ENCODE peak calls at places on chromosomes 3 and 15, in nine cellular contexts. I, S, Y, V, T, Q, N, D and G are unnamed samples.

GRCh38 chr3:14581334-14582072 is 41.4 kb upstream of the GRIP2 start:
- DNase-seq in I (no peak), S (no peak), Y (no peak), V (no peak), T (no peak), Q (no peak), N (no peak), D (no peak), G (no peak)

GRCh38 chr3:106881177-106881576 is 496.1 kb upstream of the CCDC54 start:
- DNase-seq in I (no peak), S (no peak), Y (no peak), V (no peak), T (no peak), Q (no peak), N (no peak), D (no peak), G (no peak)

GRCh38 chr3:133042778-133043177 is 4.6 kb downstream of the TMEM108 start:
- DNase-seq in I (no peak), S (peak), Y (no peak), V (no peak), T (no peak), Q (no peak), N (no peak), D (no peak), G (no peak)

GRCh38 chr3:111915905-111916304 is 56.8 kb downstream of the PHLDB2 start:
- DNase-seq in I (no peak), S (no peak), Y (no peak), V (no peak), T (no peak), Q (no peak), N (no peak), D (no peak), G (no peak)

GRCh38 chr3:71466483-71466882 is 117.0 kb downstream of the FOXP1 start:
- DNase-seq in I (peak), S (no peak), Y (no peak), V (no peak), T (no peak), Q (no peak), N (no peak), D (no peak), G (peak)

GRCh38 chr3:17340261-17340660 is 402.2 kb downstream of the TBC1D5 start:
- DNase-seq in I (no peak), S (no peak), Y (no peak), V (no peak), T (no peak), Q (no peak), N (no peak), D (no peak), G (no peak)

GRCh38 chr3:115691964-115692363 is 68.7 kb downstream of the GAP43 start:
- DNase-seq in I (no peak), S (no peak), Y (no peak), V (no peak), T (no peak), Q (no peak), N (no peak), D (no peak), G (no peak)

GRCh38 chr15:61907753-61908086 is 152.5 kb downstream of the VPS13C start:
- DNase-seq in I (no peak), S (no peak), Y (no peak), V (no peak), T (no peak), Q (no peak), N (no peak), D (no peak), G (no peak)

GRCh38 chr3:166270428-166270827 is 433.2 kb upstream of the BCHE start:
- DNase-seq in I (no peak), S (peak), Y (no peak), V (no peak), T (no peak), Q (no peak), N (no peak), D (no peak), G (no peak)

GRCh38 chr3:45026038-45026437 is at the start of gene CLEC3B:
- DNase-seq in I (peak), S (peak), Y (no peak), V (no peak), T (no peak), Q (peak), N (peak), D (no peak), G (no peak)

GRCh38 chr15:74131618-74132191 is 1.3 kb downstream of the ISLR2 start:
- DNase-seq in I (no peak), S (no peak), Y (no peak), V (no peak), T (no peak), Q (no peak), N (no peak), D (no peak), G (no peak)

GRCh38 chr3:153897025-153897723 is 224.0 kb upstream of the ARHGEF26 start:
- DNase-seq in I (no peak), S (no peak), Y (no peak), V (no peak), T (no peak), Q (no peak), N (no peak), D (no peak), G (no peak)

GRCh38 chr3:178777718-178778411 is 241.6 kb downstream of the KCNMB2 start:
- DNase-seq in I (peak), S (peak), Y (no peak), V (no peak), T (no peak), Q (no peak), N (no peak), D (no peak), G (no peak)

GRCh38 chr15:81948751-81949150 is 97.1 kb downstream of the MEX3B start:
- DNase-seq in I (peak), S (peak), Y (no peak), V (no peak), T (no peak), Q (no peak), N (no peak), D (no peak), G (no peak)

GRCh38 chr3:51340989-51341636 is 44.0 kb upstream of the MANF start:
- DNase-seq in I (no peak), S (peak), Y (no peak), V (no peak), T (no peak), Q (no peak), N (peak), D (no peak), G (no peak)
- H3K27ac ChIP-seq in I (peak), S (peak), Y (no peak), V (no peak), T (no peak), Q (no peak), N (peak), D (no peak), G (peak)

DNA sequence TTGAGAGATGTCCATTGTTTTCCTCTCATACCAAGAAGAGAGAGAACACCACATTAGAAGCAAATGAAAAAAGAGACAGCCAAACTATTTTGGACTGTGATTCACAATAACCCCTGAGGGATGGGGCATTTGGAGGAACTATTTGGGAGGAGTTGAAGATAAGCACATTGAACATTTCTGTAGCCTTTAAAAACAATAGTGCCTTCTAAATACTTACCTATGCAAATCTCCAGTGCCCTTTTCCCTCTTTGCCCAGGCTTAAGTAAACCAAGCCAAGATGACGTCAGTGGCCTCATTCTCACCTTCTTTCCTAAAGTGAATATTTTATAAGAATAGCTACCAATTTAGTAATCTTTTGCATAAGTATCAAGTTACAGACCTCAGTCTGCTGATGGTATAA is 89.7 kb upstream of the COL8A1 start:
- DNase-seq in I (no peak), S (no peak), Y (no peak), V (no peak), T (no peak), Q (no peak), N (no peak), D (no peak), G (no peak)
- H3K27ac ChIP-seq in I (no peak), S (no peak), Y (no peak), V (no peak), T (no peak), Q (no peak), N (no peak), D (no peak), G (no peak)

DNA sequence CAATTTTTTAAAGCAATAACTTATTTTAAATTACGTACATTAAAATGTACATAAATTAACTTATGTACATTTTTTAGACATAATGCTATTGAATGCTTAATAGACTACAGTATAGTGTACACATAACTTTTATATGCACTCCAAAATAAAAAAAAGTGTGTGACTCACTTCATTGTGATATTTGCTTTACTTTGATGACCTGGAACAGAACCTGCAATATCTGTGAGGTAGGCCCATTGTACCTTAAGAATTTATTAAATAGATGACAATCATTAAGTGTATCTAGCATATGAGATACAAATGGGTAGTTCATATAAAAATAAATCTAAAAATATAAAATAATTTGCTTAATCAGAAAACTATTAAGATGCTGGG is 276.7 kb downstream of the NFKBIZ start:
- DNase-seq in I (no peak), S (no peak), Y (no peak), V (no peak), T (no peak), Q (no peak), N (no peak), D (no peak), G (no peak)
- H3K27ac ChIP-seq in I (no peak), S (no peak), Y (no peak), V (no peak), T (no peak), Q (no peak), N (no peak), D (no peak), G (no peak)

DNA sequence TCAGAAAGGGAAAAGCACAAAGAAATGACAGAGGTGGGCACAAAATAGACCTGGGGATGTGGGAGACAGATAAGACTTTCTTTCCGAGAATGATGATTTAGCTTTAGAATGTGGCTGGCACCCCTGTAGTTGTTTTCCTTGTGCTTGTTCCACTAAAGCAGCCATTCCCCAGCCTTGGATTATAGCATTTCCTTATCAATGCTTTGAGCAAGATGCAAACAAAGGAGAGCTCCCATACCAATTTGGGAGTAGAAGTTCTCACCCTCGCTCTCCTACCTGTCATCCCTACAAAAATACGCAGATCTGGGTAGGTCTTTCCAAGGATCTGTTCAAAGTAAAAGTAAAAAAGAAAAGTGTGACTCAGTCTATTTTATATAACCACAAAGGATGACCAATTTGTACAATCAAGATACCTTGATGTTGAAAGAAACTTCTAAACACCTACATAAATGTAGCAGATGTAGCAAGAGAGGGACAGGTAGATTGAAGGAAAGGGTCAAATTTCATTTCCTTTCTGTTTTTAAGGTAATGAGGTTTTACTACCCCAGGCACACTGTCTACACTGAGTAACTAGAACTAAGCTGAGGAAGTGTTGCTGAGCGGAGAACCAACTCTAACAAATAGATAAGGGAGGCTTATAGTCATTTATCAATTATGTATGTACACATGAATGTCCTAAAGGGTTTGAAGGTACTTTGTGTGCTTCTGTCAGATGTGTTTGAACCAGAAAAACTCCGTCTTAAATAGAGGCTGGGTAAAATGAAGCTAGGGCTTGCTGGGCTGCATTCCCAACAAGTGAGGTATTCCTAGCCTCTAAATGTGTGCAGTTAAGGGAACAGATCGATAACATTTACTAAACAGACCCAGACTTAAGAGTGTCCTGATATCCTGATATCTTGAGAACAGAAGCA is 91.1 kb upstream of the LRRN1 start:
- DNase-seq in I (no peak), S (no peak), Y (no peak), V (no peak), T (no peak), Q (no peak), N (no peak), D (no peak), G (peak)
- H3K27ac ChIP-seq in I (no peak), S (no peak), Y (no peak), V (no peak), T (no peak), Q (no peak), N (no peak), D (no peak), G (no peak)

DNA sequence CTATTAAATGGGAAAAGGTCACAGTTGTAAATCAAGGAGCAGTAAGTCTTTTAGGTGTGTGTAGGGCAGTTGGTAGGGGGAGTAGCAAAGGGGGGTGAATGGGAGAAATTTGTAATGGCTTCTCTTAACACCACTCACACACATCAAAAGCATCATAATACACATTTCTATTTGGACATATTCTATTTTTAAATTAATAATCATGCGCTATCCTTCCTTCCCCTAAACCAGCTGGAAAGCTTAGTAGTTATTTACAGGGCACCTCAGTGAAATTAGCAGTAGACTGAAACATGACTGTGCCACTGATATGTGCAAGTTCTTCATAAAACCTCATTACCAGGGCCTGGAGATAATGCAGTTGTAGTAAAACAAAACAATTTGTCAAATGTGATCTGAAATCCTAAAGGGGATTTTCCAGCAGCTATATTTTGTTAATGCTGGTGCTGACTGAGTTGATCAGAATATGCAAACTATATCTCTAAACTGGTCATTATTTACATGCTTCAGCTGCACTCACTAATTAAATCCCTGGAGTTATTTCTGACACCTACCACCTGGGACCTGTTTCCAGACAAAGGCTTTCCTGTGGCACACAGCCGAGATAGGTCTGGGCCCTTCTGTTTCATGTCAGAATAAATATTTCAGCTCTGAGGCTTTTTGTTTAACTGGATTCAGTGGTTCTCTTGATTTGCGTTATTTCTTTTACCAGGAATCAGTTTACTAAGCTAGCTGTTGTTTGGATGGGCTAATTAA is 90.0 kb downstream of the B3GALNT1 start:
- DNase-seq in I (no peak), S (no peak), Y (no peak), V (no peak), T (no peak), Q (no peak), N (no peak), D (no peak), G (no peak)
- H3K27ac ChIP-seq in I (no peak), S (no peak), Y (no peak), V (no peak), T (no peak), Q (no peak), N (no peak), D (no peak), G (no peak)

GRCh38 chr3:51622402-51622801 is 48.6 kb upstream of the TEX264 start:
- DNase-seq in I (no peak), S (peak), Y (no peak), V (no peak), T (no peak), Q (no peak), N (no peak), D (no peak), G (no peak)
- H3K27ac ChIP-seq in I (no peak), S (no peak), Y (no peak), V (no peak), T (no peak), Q (no peak), N (no peak), D (no peak), G (no peak)

DNA sequence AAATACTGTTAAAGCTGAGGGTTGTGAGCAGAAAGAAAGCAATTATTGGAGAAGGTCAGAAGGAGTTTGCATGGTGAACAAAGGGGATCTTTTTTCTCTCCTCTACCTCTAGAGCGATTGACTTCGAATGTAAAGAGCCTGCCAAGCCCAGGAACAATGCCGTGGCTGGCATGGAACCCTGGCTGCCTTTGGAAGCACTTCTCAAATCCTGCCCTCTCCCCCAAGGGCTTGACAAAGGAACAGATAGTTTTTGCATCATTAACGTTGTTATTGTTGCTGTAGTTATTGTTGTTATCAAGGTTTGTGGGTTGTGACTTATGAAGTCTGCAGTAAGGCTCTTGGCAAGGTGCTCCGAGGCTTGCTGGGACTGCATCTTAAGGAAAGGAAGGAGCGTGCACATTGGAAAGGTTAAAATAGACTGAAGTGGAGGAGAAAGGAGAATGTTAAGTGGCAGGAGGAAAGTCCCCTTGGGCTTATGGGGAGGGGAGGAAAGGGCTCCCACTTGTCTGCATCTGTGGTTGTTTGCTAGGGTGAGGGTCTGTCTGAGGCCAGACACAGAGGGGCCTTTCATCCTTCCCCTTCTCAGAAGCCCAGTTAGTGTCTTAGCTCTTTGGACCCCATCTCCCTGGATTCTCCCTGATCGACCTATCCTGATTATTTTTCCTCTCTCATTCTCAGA is 16.8 kb downstream of the PDIA5 start:
- DNase-seq in I (no peak), S (no peak), Y (no peak), V (no peak), T (no peak), Q (no peak), N (no peak), D (no peak), G (no peak)
- H3K27ac ChIP-seq in I (no peak), S (no peak), Y (no peak), V (no peak), T (no peak), Q (peak), N (peak), D (no peak), G (no peak)

DNA sequence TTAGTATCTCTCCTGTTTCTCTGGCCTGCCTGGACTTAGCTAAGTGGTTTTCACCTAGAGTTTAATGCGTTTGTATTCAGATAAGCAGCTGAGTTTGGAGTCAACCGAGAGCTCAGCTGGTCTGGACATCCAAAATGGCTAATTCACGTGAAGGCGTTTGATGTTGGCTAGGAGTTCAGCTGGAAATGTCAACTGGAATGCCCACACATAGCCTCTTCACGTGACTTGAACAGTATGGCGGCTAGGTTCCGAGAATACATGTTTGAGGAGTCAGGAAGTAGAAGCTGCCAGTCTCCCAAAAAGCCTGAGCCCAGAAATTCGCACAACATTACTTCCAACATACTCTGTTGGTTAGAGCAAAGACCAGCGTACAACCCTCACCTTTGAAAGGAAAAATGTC is 2.2 kb downstream of the USP8 start:
- DNase-seq in I (no peak), S (no peak), Y (no peak), V (no peak), T (no peak), Q (no peak), N (no peak), D (no peak), G (no peak)
- H3K27ac ChIP-seq in I (no peak), S (no peak), Y (no peak), V (no peak), T (no peak), Q (no peak), N (no peak), D (no peak), G (no peak)